ENCODE peak calls at places on chromosomes 7 and 10, in five cellular contexts. S, H, V, L and N are unnamed samples.
A peak's percentile ranks its signal among the peaks of the same experiment; 100 is the strongest.

GRCh38 chr7:40546616-40547501 is 412.1 kb downstream of the SUGCT start:
- DNase-seq in V (peak; percentile 56), H (no peak), L (no peak), S (no peak), N (no peak)

GRCh38 chr10:50439806-50440205 is 183.9 kb downstream of the SGMS1 start:
- DNase-seq in H (no peak), S (peak; percentile 60), L (no peak), V (no peak), N (no peak)

GRCh38 chr7:116698930-116699722 is 27.1 kb downstream of the MET start:
- DNase-seq in L (no peak), S (no peak), H (no peak), V (no peak), N (no peak)

GRCh38 chr7:29109815-29110385 is 36.4 kb downstream of the CPVL start:
- DNase-seq in S (no peak), H (no peak), V (peak; percentile 55), L (no peak), N (no peak)

GRCh38 chr10:132205650-132206376 is 19.1 kb downstream of the DPYSL4 start:
- DNase-seq in V (no peak), H (peak; percentile 37), L (no peak), S (no peak), N (no peak)

GRCh38 chr7:135001390-135002165 is 15.3 kb downstream of the AGBL3 start:
- DNase-seq in S (no peak), V (no peak), L (no peak), H (no peak), N (peak; percentile 66)

GRCh38 chr7:144812379-144813283 is 23.2 kb downstream of the TPK1 start:
- DNase-seq in V (no peak), S (no peak), H (no peak), L (no peak), N (no peak)

GRCh38 chr10:80289451-80290287 is at the start of gene MAT1A:
- DNase-seq in H (no peak), S (no peak), L (no peak), V (peak; percentile 54), N (peak; percentile 55)

GRCh38 chr10:47024046-47024322 is 112.8 kb downstream of the PTPN20 start:
- DNase-seq in H (no peak), V (no peak), L (no peak), S (no peak), N (no peak)

GRCh38 chr7:114759347-114760062 is 162.4 kb upstream of the MDFIC start:
- DNase-seq in S (no peak), V (peak; percentile 68), H (no peak), L (no peak), N (no peak)

GRCh38 chr7:28137471-28137870 is 43.1 kb downstream of the JAZF1 start:
- DNase-seq in V (no peak), S (peak; percentile 62), H (no peak), L (no peak), N (no peak)

GRCh38 chr7:101934618-101935017 is 117.2 kb downstream of the CUX1 start:
- DNase-seq in S (no peak), H (no peak), V (no peak), L (no peak), N (no peak)

GRCh38 chr7:117381357-117381756 is 45.9 kb downstream of the ASZ1 start:
- DNase-seq in H (no peak), S (no peak), V (no peak), L (no peak), N (peak; percentile 20)

GRCh38 chr7:2381227-2381626 is 22.2 kb upstream of the CHST12 start:
- DNase-seq in H (no peak), L (no peak), S (no peak), V (no peak), N (no peak)

GRCh38 chr7:47517821-47518480 is 64.0 kb downstream of the TNS3 start:
- DNase-seq in V (no peak), S (no peak), L (no peak), H (no peak), N (no peak)

GRCh38 chr10:18137111-18137510 is 3.1 kb upstream of the CACNB2 start:
- DNase-seq in L (no peak), H (no peak), S (no peak), V (no peak), N (no peak)

GRCh38 chr10:114719311-114719710 is 61.2 kb upstream of the ABLIM1 start:
- DNase-seq in L (no peak), H (no peak), S (no peak), V (no peak), N (no peak)

GRCh38 chr10:114715171-114715670 is 57.1 kb upstream of the ABLIM1 start:
- DNase-seq in L (no peak), H (no peak), S (peak; percentile 85), V (no peak), N (no peak)

GRCh38 chr10:114716811-114717404 is 58.8 kb upstream of the ABLIM1 start:
- DNase-seq in V (no peak), H (no peak), L (no peak), S (peak; percentile 79), N (no peak)

GRCh38 chr10:114720685-114721278 is 62.7 kb upstream of the ABLIM1 start:
- DNase-seq in V (no peak), S (no peak), L (no peak), H (no peak), N (no peak)

DNA sequence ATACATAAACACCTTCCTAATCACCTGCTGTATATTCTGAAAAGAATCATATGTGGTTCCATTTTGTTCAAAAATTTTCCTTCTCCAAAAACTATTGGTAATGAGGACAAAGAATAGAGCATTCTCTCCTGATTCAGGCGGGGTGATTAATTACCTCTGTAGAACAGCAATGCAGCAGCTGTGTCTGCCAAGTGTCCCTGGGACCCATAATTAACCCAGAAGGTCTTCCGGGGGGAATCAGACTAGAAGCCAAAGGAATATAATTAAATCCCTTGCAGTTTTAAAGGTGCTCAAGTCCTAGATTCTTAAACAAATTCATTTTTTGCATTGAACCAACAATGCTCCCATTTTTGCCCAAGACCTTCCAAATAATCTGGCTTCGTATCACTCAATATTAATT is 60.3 kb upstream of the ABLIM1 start:
- DNase-seq in L (no peak), H (no peak), S (peak; percentile 17), V (no peak), N (no peak)
- H3K4me1 ChIP-seq in L (peaks cover 99% of the 10 kb centered on the region), H (peaks cover 26% of the 10 kb centered on the region), S (peaks cover 30% of the 10 kb centered on the region), V (peaks cover 13% of the 10 kb centered on the region), N (peaks cover 90% of the 10 kb centered on the region)

GRCh38 chr7:70695804-70696104 is 436.2 kb upstream of the GALNT17 start:
- DNase-seq in H (no peak), S (no peak), V (peak; percentile 31), L (no peak), N (no peak)

GRCh38 chr7:70693690-70694356 is 438.1 kb upstream of the GALNT17 start:
- DNase-seq in H (peak; percentile 81), V (peak; percentile 58), S (peak; percentile 51), L (peak; percentile 83), N (peak; percentile 81)

GRCh38 chr7:70694909-70695803 is 436.8 kb upstream of the GALNT17 start:
- DNase-seq in V (peak; percentile 30), S (no peak), L (no peak), H (no peak), N (peak; percentile 21)

GRCh38 chr7:70694357-70694908 is 437.5 kb upstream of the GALNT17 start:
- DNase-seq in L (peak; percentile 42), H (peak; percentile 53), S (peak; percentile 29), V (peak; percentile 42), N (peak; percentile 70)

DNA sequence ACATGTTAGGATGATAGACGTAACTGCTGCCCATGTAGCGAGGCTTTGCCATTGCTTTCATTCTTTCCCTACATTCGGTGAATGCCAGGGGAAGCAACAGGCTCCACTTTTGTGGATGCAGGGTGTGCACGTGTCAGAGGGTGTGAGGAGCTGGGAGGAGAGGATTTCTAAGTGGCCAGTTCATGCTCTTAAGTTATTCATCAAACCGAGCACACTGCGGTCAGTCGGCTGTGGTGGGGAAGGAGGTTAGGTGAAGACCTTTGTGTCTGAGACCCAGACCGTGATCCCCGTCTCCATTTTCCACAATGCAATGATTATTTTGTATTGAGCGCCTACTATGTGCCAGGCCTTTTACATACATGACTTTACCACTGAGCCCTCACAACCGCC is 438.6 kb upstream of the GALNT17 start:
- DNase-seq in S (peak; percentile 64), H (no peak), V (no peak), L (no peak), N (no peak)
- H3K4me3 ChIP-seq in S (peak overlapping the region; percentile 55), H (peak overlapping the region; percentile 83), V (peak overlapping the region; percentile 93), L (peak overlapping the region; percentile 85), N (peak overlapping the region; percentile 73)

DNA sequence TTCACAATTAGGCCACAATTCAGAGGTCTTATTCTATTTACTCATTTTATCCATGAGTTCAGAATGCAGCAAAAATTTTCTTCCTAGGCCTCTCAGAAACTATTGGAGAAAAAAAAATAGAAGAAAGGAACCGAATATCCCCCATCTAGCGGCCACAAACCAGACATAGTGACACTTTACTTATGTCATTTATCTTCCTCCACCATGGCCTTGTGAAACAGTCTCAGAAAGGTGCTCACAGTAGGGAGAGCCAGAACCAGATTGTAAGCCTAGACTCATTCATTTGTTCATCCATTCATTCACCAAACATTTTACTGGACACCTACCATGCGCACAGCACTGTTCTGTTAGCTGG is 16.0 kb downstream of the CREB3L2 start:
- DNase-seq in V (no peak), L (no peak), H (no peak), S (no peak), N (no peak)
- TF ChIP-seq CTCF in V (no peak), L (no peak), H (no peak), S (no peak), N (no peak)

GRCh38 chr7:104998040-104998752 is 15.8 kb upstream of the KMT2E start:
- DNase-seq in S (no peak), H (no peak), L (no peak), V (no peak), N (no peak)
- H3K4me1 ChIP-seq in S (peaks cover 13% of the 10 kb centered on the region), H (peaks cover 100% of the 10 kb centered on the region), L (peaks cover 100% of the 10 kb centered on the region), V (peaks cover 12% of the 10 kb centered on the region), N (peaks cover 13% of the 10 kb centered on the region)

DNA sequence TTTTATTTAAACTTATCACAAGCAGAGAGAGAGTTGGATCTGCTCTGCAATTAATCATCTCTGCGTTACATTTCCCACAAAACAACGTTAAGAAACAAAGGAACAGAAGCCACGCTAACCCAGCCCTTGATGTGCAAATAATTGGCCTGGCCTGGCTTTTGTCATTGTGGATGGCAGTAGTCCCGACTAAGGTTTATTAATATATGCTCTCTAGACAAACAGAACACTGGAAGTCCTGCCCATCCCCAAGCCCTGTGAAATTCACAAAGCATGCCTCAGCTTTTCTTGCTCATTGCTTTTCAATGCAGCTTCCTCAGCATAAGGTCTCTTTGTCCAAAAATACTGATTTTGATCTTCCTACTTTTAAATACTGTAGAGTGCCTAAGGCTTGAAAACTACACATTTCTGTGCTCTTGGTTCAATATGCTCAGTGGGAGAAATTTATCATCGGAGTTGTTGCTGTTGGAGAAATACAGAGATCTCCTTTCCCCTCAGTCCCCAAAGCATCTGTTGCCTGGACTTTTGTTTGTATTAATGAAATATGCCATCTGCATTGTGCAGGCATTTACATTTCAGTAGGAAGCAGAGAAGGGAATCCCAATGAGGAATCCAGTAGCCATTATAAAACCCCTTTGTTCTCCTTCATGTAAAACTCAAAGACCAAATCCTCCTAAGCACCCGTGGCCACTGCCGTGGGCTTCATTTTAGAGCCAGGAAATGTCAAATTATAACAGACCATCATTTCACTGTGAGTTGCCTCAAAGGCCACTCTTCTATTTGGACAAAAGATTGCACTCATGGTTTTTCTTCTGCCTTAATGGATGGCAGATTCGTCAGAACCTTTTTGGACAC is 61.1 kb downstream of the SORCS1 start:
- DNase-seq in H (no peak), L (no peak), V (no peak), S (no peak), N (no peak)
- H3K4me3 ChIP-seq in H (no peak overlapping the region), L (no peak overlapping the region), V (no peak overlapping the region), S (no peak overlapping the region), N (no peak overlapping the region)